ENCODE peak calls at places on chromosomes 5 and 9, in six cellular contexts. C is HCT116, N is HepG2, Z is GM12878, P is H1, G is K562. O is an unnamed sample.
A peak's percentile ranks its signal among the peaks of the same experiment; 100 is the strongest.

GRCh38 chr5:172453986-172454354 is 355 bp downstream of the SH3PXD2B start:
- DNase-seq in C (no peak), Z (no peak), N (no peak), G (peak; percentile 38), P (no peak), O (peak; percentile 70)

GRCh38 chr9:75051285-75051684 is 23.2 kb upstream of the CARNMT1 start:
- DNase-seq in C (no peak), G (peak; percentile 36), Z (no peak), N (no peak), P (no peak), O (no peak)

GRCh38 chr9:35935261-35935660 is 22.7 kb downstream of the OR2S2 start:
- DNase-seq in Z (no peak), G (no peak), C (no peak), N (no peak), P (no peak), O (no peak)

GRCh38 chr5:128736567-128736966 is 198.5 kb upstream of the FBN2 start:
- DNase-seq in G (no peak), N (no peak), P (no peak), C (peak; percentile 4), Z (no peak), O (no peak)

GRCh38 chr5:57618767-57619381 is 136.3 kb upstream of the ACTBL2 start:
- DNase-seq in G (no peak), Z (no peak), P (no peak), C (no peak), N (no peak), O (no peak)

GRCh38 chr9:98333703-98334582 is 78.5 kb upstream of the TBC1D2 start:
- DNase-seq in Z (no peak), N (no peak), G (no peak), P (no peak), C (peak; percentile 66), O (no peak)

GRCh38 chr5:149728303-149728702 is 1.8 kb upstream of the PPARGC1B start:
- DNase-seq in G (no peak), Z (no peak), C (no peak), N (no peak), P (no peak), O (no peak)

GRCh38 chr9:84779892-84780291 is 110.4 kb downstream of the NTRK2 start:
- DNase-seq in P (no peak), C (no peak), N (no peak), Z (no peak), G (no peak), O (no peak)

GRCh38 chr5:95422842-95423241 is 31.7 kb downstream of the FAM81B start:
- DNase-seq in C (no peak), G (no peak), P (no peak), N (no peak), Z (no peak), O (no peak)

GRCh38 chr5:139445325-139446170 is 6.2 kb upstream of the DNAJC18 start:
- DNase-seq in C (no peak), G (no peak), Z (no peak), P (no peak), N (no peak), O (no peak)

GRCh38 chr5:179916523-179916922 is 8.8 kb upstream of the TBC1D9B start:
- DNase-seq in P (no peak), Z (no peak), N (no peak), C (no peak), G (no peak), O (no peak)

GRCh38 chr5:20972419-20972925 is 984.5 kb upstream of the CDH18 start:
- DNase-seq in C (no peak), P (peak; percentile 52), Z (no peak), G (no peak), N (peak; percentile 3), O (peak; percentile 35)

GRCh38 chr9:79471577-79472543 is 99.9 kb upstream of the TLE4 start:
- DNase-seq in C (no peak), G (no peak), P (no peak), Z (no peak), N (no peak), O (peak; percentile 13)

GRCh38 chr9:91911681-91912080 is 38.3 kb downstream of the ROR2 start:
- DNase-seq in G (no peak), C (no peak), P (no peak), N (no peak), Z (no peak), O (no peak)
- TF ChIP-seq ATF3 in G (no peak), C (no peak), P (no peak), N (no peak), Z (no peak), O (no peak)

GRCh38 chr9:31275419-31275818 is 1109.0 kb upstream of the ACO1 start:
- DNase-seq in P (no peak), G (no peak), N (no peak), C (no peak), Z (no peak), O (no peak)

GRCh38 chr9:31272456-31273295 is 1111.8 kb upstream of the ACO1 start:
- DNase-seq in G (no peak), N (no peak), C (peak; percentile 63), P (no peak), Z (no peak), O (no peak)
- TF ChIP-seq ATF3 in G (no peak), N (no peak), C (peak; percentile 17), P (no peak), Z (no peak), O (no peak)

DNA sequence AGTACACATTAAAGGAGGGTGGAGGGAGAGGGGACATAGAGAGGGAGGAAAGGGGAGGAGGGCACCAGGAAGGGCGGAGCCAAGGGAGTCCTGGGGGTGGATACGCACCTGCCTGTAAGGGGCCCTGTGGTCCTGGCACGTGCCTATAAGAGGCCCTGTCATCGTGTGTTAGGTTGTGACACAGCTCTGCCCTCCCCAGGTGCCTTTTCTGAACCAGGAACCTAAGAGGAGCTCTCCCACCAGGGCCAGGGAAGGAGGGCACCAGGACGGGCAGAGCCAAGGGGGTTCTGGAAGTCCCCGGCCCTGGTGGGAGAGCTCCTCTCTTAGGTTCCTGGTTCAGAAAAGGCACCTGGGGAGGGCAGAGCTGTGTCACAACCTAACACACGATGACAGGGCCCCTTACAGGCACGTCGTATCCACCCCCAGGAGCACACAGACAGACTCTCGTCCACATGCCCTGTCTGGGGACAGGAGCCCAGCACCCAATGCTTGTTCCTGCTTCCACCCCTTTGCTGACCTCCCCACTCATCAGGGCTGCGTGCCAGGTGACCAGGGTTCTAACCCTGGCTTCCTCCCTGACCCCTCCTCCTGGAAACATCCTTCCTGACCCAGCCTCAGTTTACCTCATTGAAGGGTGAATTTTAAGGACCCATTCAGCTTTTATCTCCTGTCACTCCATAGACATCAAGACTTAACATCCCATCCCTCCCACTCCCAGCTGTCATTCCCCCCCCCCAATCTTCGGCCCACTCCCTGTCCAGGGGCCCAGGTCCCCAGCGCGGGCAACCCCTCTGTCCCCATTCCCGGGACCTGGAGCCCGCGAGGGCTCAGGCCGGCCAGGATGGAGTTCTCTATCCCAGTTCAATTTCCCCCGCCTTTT is 12.9 kb upstream of the OLFM1 start:
- DNase-seq in N (no peak), Z (no peak), G (no peak), C (no peak), P (no peak), O (no peak)
- TF ChIP-seq ATF3 in N (no peak), Z (no peak), G (no peak), C (no peak), P (no peak), O (no peak)

DNA sequence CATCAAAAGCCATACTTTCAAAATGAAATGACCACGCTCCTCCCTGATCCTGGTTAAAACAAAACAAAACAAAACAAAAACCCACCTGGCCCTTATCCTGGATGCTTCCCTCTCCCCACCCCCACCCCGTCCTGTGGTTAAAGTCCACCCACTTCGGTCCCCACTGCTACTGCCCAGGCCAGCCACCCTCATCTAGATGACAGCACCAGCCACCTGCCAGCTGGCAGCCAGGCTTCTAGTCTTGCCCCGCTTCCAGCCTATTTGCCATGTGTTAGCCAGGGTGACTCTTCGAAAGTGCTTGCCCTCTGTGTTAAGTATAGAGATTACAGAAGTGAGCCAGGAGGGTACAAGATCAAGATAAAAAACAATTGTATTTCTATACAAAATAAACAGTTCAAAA is 27.5 kb upstream of the NCS1 start:
- DNase-seq in Z (no peak), P (no peak), G (no peak), N (no peak), C (no peak), O (no peak)
- TF ChIP-seq ATF3 in Z (no peak), P (no peak), G (no peak), N (no peak), C (no peak), O (no peak)

GRCh38 chr9:126219717-126220116 is 106.9 kb upstream of the MVB12B start:
- DNase-seq in Z (no peak), G (no peak), N (no peak), P (peak; percentile 45), C (no peak), O (peak; percentile 42)
- TF ChIP-seq ATF3 in Z (no peak), G (no peak), N (no peak), P (no peak), C (no peak), O (no peak)

DNA sequence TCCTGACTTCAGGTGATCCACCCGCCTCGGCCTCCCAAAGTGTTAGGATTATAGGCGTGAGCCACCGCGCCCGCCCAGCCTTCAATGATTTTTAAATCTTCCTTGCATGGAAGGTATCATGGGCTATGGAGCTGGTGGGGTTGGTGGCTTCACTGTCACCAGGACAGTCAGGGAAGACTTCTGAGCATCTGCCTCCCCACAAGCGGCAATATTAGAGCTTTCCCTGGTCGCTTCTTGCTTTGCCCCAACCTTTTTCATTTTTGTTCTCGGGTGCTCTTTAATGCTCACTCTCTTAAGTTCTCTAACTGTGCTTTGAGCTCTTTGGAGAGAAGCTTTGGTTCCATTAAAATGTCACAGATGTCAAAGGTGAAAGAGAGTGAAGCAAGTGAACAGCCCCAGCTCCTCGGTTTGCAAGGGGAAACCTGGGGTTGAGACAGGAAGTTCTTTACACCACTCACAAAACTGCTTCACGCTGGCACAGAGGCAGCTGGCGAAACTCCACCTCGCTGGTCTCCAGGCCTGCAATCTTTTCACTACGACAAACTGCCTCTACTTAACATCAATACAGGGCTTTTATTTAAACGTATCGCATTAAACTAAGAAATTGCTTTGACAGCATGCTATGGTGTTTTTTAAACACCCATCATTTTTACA is 142.5 kb upstream of the RETREG1 start:
- DNase-seq in N (no peak), C (no peak), Z (peak; percentile 5), P (no peak), G (no peak), O (no peak)
- TF ChIP-seq ATF3 in N (no peak), C (no peak), Z (no peak), P (no peak), G (no peak), O (no peak)

GRCh38 chr5:9920696-9921095 is 290.5 kb upstream of the TAS2R1 start:
- DNase-seq in P (no peak), G (no peak), N (no peak), Z (no peak), C (no peak), O (no peak)
- TF ChIP-seq ATF3 in P (no peak), G (no peak), N (no peak), Z (no peak), C (no peak), O (no peak)

GRCh38 chr9:135559606-135560005 is 1.9 kb upstream of the PAEP start:
- DNase-seq in G (no peak), N (no peak), P (no peak), Z (no peak), C (no peak), O (no peak)

GRCh38 chr9:135562235-135562745 is 734 bp downstream of the PAEP start:
- DNase-seq in P (no peak), C (no peak), Z (no peak), G (no peak), N (no peak), O (no peak)

GRCh38 chr9:135563858-135564257 is 2.3 kb downstream of the PAEP start:
- DNase-seq in G (no peak), C (no peak), N (no peak), P (no peak), Z (no peak), O (no peak)

GRCh38 chr9:135563039-135563476 is 1.5 kb downstream of the PAEP start:
- DNase-seq in P (no peak), G (no peak), C (no peak), Z (no peak), N (no peak), O (no peak)

GRCh38 chr9:135561391-135562234 is at the start of gene PAEP:
- DNase-seq in P (no peak), Z (no peak), C (no peak), N (peak; percentile 56), G (peak; percentile 30), O (no peak)
- TF ChIP-seq ATF3 in P (no peak), Z (no peak), C (no peak), N (no peak), G (peak; percentile 53), O (no peak)

O was measured in WTC11.